ENCODE peak calls at places on chromosomes 2 and 18, in seven cellular contexts. P is bronchial epithelial cell, U is brain microvascular endothelial cell, B is astrocyte of the spinal cord, Q is AG04449, W is OCI-LY7, X is ovary. R is an unnamed sample.
A peak's percentile ranks its signal among the peaks of the same experiment; 100 is the strongest.

GRCh38 chr2:66555511-66556324 is 120.8 kb downstream of the MEIS1 start:
- DNase-seq in W (no peak), Q (no peak), P (peak; percentile 94), U (no peak), X (peak; percentile 51), B (no peak), R (peak; percentile 58)

GRCh38 chr2:120561393-120562035 is 174.2 kb upstream of the GLI2 start:
- DNase-seq in Q (no peak), P (no peak), B (no peak), U (no peak), W (no peak), X (no peak), R (no peak)

GRCh38 chr2:174153757-174154680 is 94.3 kb downstream of the OLA1 start:
- DNase-seq in U (peak; percentile 70), B (peak; percentile 69), P (peak; percentile 76), X (no peak), Q (peak; percentile 42), W (no peak), R (peak; percentile 74)

GRCh38 chr2:109117780-109118179 is 11.2 kb upstream of the SH3RF3 start:
- DNase-seq in P (no peak), Q (no peak), W (no peak), X (no peak), U (no peak), B (no peak), R (no peak)

GRCh38 chr18:60503166-60503565 is 130.6 kb upstream of the MC4R start:
- DNase-seq in B (no peak), Q (no peak), U (no peak), P (no peak), W (no peak), X (no peak), R (no peak)

GRCh38 chr2:37226863-37227262 is 4.5 kb downstream of the CEBPZ start:
- DNase-seq in U (no peak), X (no peak), Q (no peak), W (no peak), B (no peak), P (no peak), R (no peak)

GRCh38 chr2:127020536-127020935 is 86.4 kb downstream of the BIN1 start:
- DNase-seq in U (no peak), B (no peak), P (no peak), W (no peak), X (no peak), Q (no peak), R (no peak)

GRCh38 chr2:84939426-84940087 is 31.4 kb upstream of the KCMF1 start:
- DNase-seq in U (no peak), Q (no peak), W (peak; percentile 94), P (peak; percentile 26), B (no peak), X (no peak), R (no peak)

GRCh38 chr2:128450211-128451015 is 131.7 kb upstream of the HS6ST1 start:
- DNase-seq in B (no peak), U (no peak), X (no peak), P (no peak), W (no peak), Q (no peak), R (no peak)

GRCh38 chr2:174780191-174780590 is 15.9 kb upstream of the CHRNA1 start:
- DNase-seq in U (no peak), X (no peak), Q (no peak), P (peak; percentile 21), W (no peak), B (no peak), R (no peak)

GRCh38 chr2:21009662-21010225 is 34.1 kb downstream of the APOB start:
- DNase-seq in Q (no peak), P (no peak), X (no peak), W (no peak), U (no peak), B (no peak), R (no peak)

GRCh38 chr2:173271825-173272224 is 82.8 kb upstream of the CDCA7 start:
- DNase-seq in P (peak; percentile 87), X (no peak), Q (no peak), U (no peak), B (no peak), W (no peak), R (peak; percentile 41)

GRCh38 chr2:241300000-241300399 is 15.5 kb downstream of the HDLBP start:
- DNase-seq in B (no peak), U (no peak), W (no peak), Q (no peak), P (no peak), X (no peak), R (no peak)

GRCh38 chr2:11833601-11834000 is 87.2 kb downstream of the LPIN1 start:
- DNase-seq in W (peak; percentile 48), Q (peak; percentile 63), P (peak; percentile 17), X (no peak), U (peak; percentile 31), B (peak; percentile 89), R (peak; percentile 32)

GRCh38 chr2:11832531-11832930 is 86.1 kb downstream of the LPIN1 start:
- DNase-seq in P (no peak), W (peak; percentile 19), Q (no peak), X (no peak), U (no peak), B (no peak), R (no peak)

GRCh38 chr2:11836647-11837219 is 90.3 kb downstream of the LPIN1 start:
- DNase-seq in P (no peak), W (no peak), U (no peak), Q (no peak), B (no peak), X (no peak), R (no peak)

GRCh38 chr2:11837875-11838734 is 91.7 kb downstream of the LPIN1 start:
- DNase-seq in B (no peak), Q (no peak), P (no peak), X (no peak), U (no peak), W (no peak), R (no peak)

GRCh38 chr2:11835403-11835802 is 89.0 kb downstream of the LPIN1 start:
- DNase-seq in B (no peak), U (no peak), W (no peak), X (no peak), Q (no peak), P (no peak), R (peak; percentile 22)
- TF ChIP-seq CTCF in B (peak; percentile 28), U (peak; percentile 35), W (no peak), X (no peak), Q (no peak), P (no peak), R (peak; percentile 15)

GRCh38 chr2:193101591-193101990 is 906.9 kb upstream of the TMEFF2 start:
- DNase-seq in P (no peak), B (no peak), Q (no peak), W (no peak), U (no peak), X (no peak), R (no peak)
- H3K4me3 ChIP-seq in P (no peak overlapping the region), B (no peak overlapping the region), Q (no peak overlapping the region), W (no peak overlapping the region), U (no peak overlapping the region), X (no peak overlapping the region), R (no peak overlapping the region)

GRCh38 chr18:35691625-35692024 is 110.1 kb downstream of the GALNT1 start:
- DNase-seq in X (no peak), U (no peak), Q (no peak), P (no peak), B (no peak), W (no peak), R (no peak)
- TF ChIP-seq CTCF in X (no peak), U (no peak), Q (no peak), P (no peak), B (no peak), W (no peak), R (no peak)

GRCh38 chr2:101756266-101756665 is 58.8 kb downstream of the MAP4K4 start:
- DNase-seq in Q (no peak), U (no peak), P (no peak), X (no peak), B (no peak), W (no peak), R (no peak)
- H3K4me3 ChIP-seq in Q (no peak overlapping the region), U (no peak overlapping the region), P (no peak overlapping the region), X (no peak overlapping the region), B (no peak overlapping the region), W (peak overlapping the region; percentile 52), R (no peak overlapping the region)

DNA sequence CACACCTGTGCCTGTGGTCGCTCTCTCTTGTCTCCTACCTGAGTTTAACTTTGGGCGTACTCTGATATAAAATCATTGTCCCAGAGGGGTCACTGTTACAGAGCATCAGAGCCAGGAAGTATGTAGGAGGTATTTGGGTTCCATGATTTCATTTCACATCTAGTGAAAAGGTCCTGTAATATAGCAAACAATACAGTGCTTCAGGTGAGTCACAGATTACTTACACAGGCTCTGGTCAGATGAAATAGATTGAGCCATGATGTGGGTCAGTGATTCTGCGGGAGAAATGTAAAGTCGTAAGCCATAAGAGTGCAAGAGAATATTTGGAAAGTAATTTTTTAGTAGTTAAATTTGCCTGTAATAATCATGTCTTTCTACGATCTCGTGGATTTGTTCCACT is 70.2 kb downstream of the SOCS6 start:
- DNase-seq in U (no peak), Q (no peak), X (no peak), W (no peak), P (peak; percentile 56), B (no peak), R (no peak)
- TF ChIP-seq CTCF in U (no peak), Q (no peak), X (no peak), W (no peak), P (no peak), B (no peak), R (no peak)

DNA sequence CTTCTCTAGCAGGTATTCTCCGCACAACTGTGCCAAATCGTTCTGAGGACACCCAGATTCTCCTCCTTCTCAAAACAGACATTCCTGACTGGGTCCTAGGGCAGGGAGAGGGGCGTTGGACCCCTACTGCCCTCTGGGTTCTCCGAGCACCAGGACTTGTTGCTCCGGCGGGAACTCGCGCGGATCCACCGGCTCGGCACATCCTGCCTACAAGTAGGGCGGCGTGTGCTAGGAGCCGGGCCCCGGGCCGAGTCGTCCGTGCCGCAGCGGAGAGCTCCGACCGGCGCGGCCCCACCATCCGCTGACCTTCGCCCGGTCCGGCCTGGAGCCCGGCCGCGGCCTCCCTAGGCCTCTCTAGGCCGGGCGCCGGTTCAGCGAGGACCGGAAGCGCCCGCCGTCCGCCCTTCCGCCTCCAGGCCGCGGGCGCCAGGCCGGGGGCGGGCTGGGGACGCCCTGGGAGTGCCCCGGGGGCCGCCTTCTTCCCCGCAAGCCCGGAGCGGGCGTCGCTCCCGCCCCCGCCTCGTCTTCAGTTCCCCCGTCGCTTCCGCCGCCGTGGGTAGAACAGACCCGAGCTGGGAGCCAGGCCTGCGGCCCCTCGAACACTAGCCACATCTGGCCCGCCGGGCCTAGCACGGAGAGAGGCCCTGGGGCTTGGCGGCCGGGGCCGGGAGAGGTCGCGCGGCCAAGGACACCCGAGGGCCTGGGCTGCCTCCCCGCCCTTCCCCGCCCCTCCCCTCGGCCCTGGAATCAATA is 7.6 kb upstream of the ONECUT2 start:
- DNase-seq in B (no peak), U (no peak), P (no peak), X (peak; percentile 33), W (no peak), Q (no peak), R (no peak)
- H3K4me3 ChIP-seq in B (no peak overlapping the region), U (no peak overlapping the region), P (no peak overlapping the region), X (peak overlapping the region; percentile 3), W (no peak overlapping the region), Q (no peak overlapping the region), R (no peak overlapping the region)

DNA sequence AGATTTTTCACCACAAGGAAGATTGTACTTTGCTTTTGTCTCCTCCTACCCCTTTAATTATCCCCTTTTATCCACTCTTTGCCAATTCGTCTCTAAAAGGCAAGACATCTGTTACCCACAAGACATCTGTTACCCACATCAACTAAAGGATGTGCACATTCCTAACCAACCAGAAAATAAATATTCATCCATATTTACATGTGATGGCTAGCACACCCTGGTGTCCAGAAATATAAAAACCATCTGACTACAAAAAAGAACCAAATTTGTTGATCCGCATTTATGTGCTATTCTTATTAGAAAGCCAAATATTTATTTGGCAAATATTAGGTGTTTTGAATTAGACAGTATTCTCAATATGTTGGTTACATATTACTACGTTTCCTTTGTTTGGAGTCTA is 35.7 kb downstream of the ACVR1C start:
- DNase-seq in Q (no peak), U (peak; percentile 12), B (peak; percentile 10), P (peak; percentile 20), W (peak; percentile 35), X (no peak), R (peak; percentile 29)
- TF ChIP-seq CTCF in Q (no peak), U (peak; percentile 26), B (peak; percentile 23), P (no peak), W (peak; percentile 65), X (no peak), R (peak; percentile 30)

R was measured in fibroblast of pulmonary artery.